ENCODE peak calls at places on chromosomes 6 and 20, in seven cellular contexts. Y, P, S, R, C, M and X are unnamed samples.
A peak's percentile ranks its signal among the peaks of the same experiment; 100 is the strongest.

GRCh38 chr6:64504509-64504908 is 868.9 kb downstream of the PHF3 start:
- DNase-seq in Y (no peak), P (no peak), S (no peak), R (no peak), C (no peak), M (no peak), X (no peak)

GRCh38 chr6:32439708-32440214 is at the start of gene HLA-DRA:
- DNase-seq in Y (no peak), P (peak; percentile 42), S (peak; percentile 74), R (peak; percentile 81), C (peak; percentile 64), M (peak; percentile 66), X (no peak)

GRCh38 chr6:81966968-81967367 is 214.5 kb upstream of the TENT5A start:
- DNase-seq in Y (no peak), P (no peak), S (no peak), R (no peak), C (no peak), M (no peak), X (no peak)

GRCh38 chr20:62800314-62801259 is 4.0 kb upstream of the OGFR start:
- DNase-seq in Y (no peak), P (no peak), S (no peak), R (no peak), C (no peak), M (no peak), X (no peak)

GRCh38 chr20:1500496-1500895 is 9.3 kb upstream of the SIRPB2 start:
- DNase-seq in Y (no peak), P (no peak), S (no peak), R (no peak), C (no peak), M (no peak), X (no peak)

GRCh38 chr20:24291066-24291465 is 178.4 kb upstream of the SYNDIG1 start:
- DNase-seq in Y (no peak), P (no peak), S (no peak), R (no peak), C (no peak), M (no peak), X (no peak)

GRCh38 chr6:2528156-2528555 is 222.6 kb downstream of the MYLK4 start:
- DNase-seq in Y (no peak), P (no peak), S (no peak), R (no peak), C (no peak), M (no peak), X (no peak)

GRCh38 chr6:129710722-129711631 is 1.0 kb upstream of the ARHGAP18 start:
- DNase-seq in Y (no peak), P (no peak), S (no peak), R (no peak), C (no peak), M (no peak), X (no peak)

GRCh38 chr20:40335437-40335836 is 353.6 kb downstream of the MAFB start:
- DNase-seq in Y (no peak), P (no peak), S (no peak), R (no peak), C (no peak), M (no peak), X (no peak)

GRCh38 chr20:39108746-39109145 is 146.6 kb downstream of the DHX35 start:
- DNase-seq in Y (no peak), P (no peak), S (peak; percentile 43), R (no peak), C (no peak), M (peak; percentile 52), X (no peak)

GRCh38 chr6:82914511-82914910 is 151.1 kb downstream of the UBE3D start:
- DNase-seq in Y (no peak), P (no peak), S (no peak), R (no peak), C (no peak), M (no peak), X (no peak)

GRCh38 chr6:33683051-33683571 is 28.4 kb downstream of the UQCC2 start:
- DNase-seq in Y (no peak), P (no peak), S (no peak), R (no peak), C (no peak), M (no peak), X (no peak)

GRCh38 chr6:140434761-140435160 is 1060.3 kb upstream of the CITED2 start:
- DNase-seq in Y (no peak), P (no peak), S (no peak), R (no peak), C (no peak), M (peak; percentile 20), X (no peak)

GRCh38 chr6:107578642-107579332 is 88.9 kb downstream of the SOBP start:
- DNase-seq in Y (peak; percentile 55), P (no peak), S (no peak), R (no peak), C (no peak), M (no peak), X (no peak)

GRCh38 chr20:44145131-44145770 is 41.7 kb downstream of the JPH2 start:
- DNase-seq in Y (no peak), P (no peak), S (no peak), R (no peak), C (no peak), M (no peak), X (no peak)

GRCh38 chr6:13814938-13815575 is 700 bp upstream of the MCUR1 start:
- DNase-seq in Y (no peak), P (no peak), S (no peak), R (no peak), C (no peak), M (no peak), X (no peak)

GRCh38 chr6:38876470-38876869 is 161.4 kb downstream of the DNAH8 start:
- DNase-seq in Y (no peak), P (no peak), S (no peak), R (no peak), C (no peak), M (no peak), X (no peak)

GRCh38 chr20:24423794-24424307 is 45.6 kb upstream of the SYNDIG1 start:
- DNase-seq in Y (no peak), P (no peak), S (no peak), R (no peak), C (no peak), M (no peak), X (no peak)

GRCh38 chr6:11921017-11921438 is 91.1 kb upstream of the HIVEP1 start:
- DNase-seq in Y (no peak), P (peak; percentile 70), S (peak; percentile 68), R (no peak), C (peak; percentile 34), M (peak; percentile 94), X (peak; percentile 33)

GRCh38 chr20:10909803-10910202 is 236.0 kb upstream of the JAG1 start:
- DNase-seq in Y (no peak), P (no peak), S (no peak), R (no peak), C (no peak), M (no peak), X (no peak)

GRCh38 chr20:10906830-10907229 is 233.0 kb upstream of the JAG1 start:
- DNase-seq in Y (no peak), P (no peak), S (no peak), R (no peak), C (no peak), M (no peak), X (no peak)

GRCh38 chr20:10916312-10916711 is 242.5 kb upstream of the JAG1 start:
- DNase-seq in Y (no peak), P (no peak), S (no peak), R (no peak), C (no peak), M (no peak), X (no peak)

GRCh38 chr20:10915815-10916214 is 242.0 kb upstream of the JAG1 start:
- DNase-seq in Y (no peak), P (no peak), S (no peak), R (no peak), C (no peak), M (no peak), X (no peak)

GRCh38 chr20:10910535-10911239 is 236.9 kb upstream of the JAG1 start:
- DNase-seq in Y (no peak), P (no peak), S (no peak), R (no peak), C (no peak), M (no peak), X (no peak)
- TF ChIP-seq CTCF in Y (no peak), P (no peak), S (no peak), R (no peak), C (peak; percentile 6), M (no peak), X (no peak)

GRCh38 chr6:18179770-18180393 is 24.7 kb downstream of the KDM1B start:
- DNase-seq in Y (no peak), P (no peak), S (no peak), R (no peak), C (peak; percentile 25), M (no peak), X (no peak)
- TF ChIP-seq CTCF in Y (no peak), P (no peak), S (no peak), R (no peak), C (no peak), M (no peak), X (no peak)

GRCh38 chr6:145844933-145845531 is 30.4 kb upstream of the FBXO30 start:
- DNase-seq in Y (no peak), P (no peak), S (no peak), R (no peak), C (no peak), M (no peak), X (no peak)

GRCh38 chr6:145842693-145843546 is 28.3 kb upstream of the FBXO30 start:
- DNase-seq in Y (no peak), P (no peak), S (no peak), R (no peak), C (no peak), M (no peak), X (no peak)

GRCh38 chr6:145839653-145840052 is 25.1 kb upstream of the FBXO30 start:
- DNase-seq in Y (no peak), P (no peak), S (no peak), R (no peak), C (no peak), M (no peak), X (no peak)

GRCh38 chr6:145838305-145838704 is 23.7 kb upstream of the FBXO30 start:
- DNase-seq in Y (no peak), P (no peak), S (no peak), R (no peak), C (no peak), M (no peak), X (no peak)

DNA sequence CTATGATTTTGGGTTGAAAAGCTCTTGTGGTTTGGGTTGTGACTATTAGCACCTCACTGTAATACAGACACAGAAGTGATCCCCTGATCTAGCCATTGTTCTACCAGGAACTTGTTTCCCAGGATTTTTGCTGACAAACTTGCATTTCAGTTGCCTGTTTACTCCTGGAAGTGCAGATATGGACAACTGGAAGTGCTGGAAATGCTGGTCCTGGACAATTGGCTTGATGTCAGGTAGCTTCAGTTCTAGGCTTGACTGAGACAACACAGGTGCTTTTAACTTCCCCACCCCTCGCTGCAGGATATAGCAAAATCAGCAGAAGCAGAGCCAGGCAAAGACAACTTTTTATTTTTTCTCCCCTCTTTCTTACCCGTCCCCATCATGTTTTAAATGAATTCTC is 27.1 kb upstream of the FBXO30 start:
- DNase-seq in Y (no peak), P (no peak), S (no peak), R (no peak), C (no peak), M (no peak), X (no peak)
- TF ChIP-seq CTCF in Y (no peak), P (no peak), S (no peak), R (no peak), C (no peak), M (no peak), X (no peak)

DNA sequence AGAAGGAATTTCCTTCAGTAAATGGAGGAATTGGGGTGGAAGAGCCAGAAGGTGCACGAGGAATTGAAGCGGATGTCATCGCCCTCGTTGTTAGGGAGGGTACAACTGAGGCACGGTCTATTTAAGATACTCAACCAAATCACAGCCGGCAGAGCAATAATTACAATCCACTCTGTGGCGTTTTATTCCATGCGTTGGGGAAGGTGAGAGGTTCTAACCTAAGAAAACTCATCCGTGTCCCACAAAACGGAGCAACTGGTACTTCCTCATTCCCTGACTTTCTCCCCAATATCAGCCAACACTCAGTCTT is 802 bp upstream of the RRBP1 start:
- DNase-seq in Y (no peak), P (no peak), S (no peak), R (no peak), C (no peak), M (no peak), X (no peak)
- TF ChIP-seq CTCF in Y (no peak), P (no peak), S (no peak), R (no peak), C (no peak), M (peak; percentile 38), X (no peak)